ENCODE peak calls at places on chromosomes 6 and 20, in seven cellular contexts. N, T, O, J, Z, X and C are unnamed samples.

GRCh38 chr6:15491255-15491985 is 171.4 kb downstream of the DTNBP1 start:
- DNase-seq in N (peak), T (peak), O (peak), J (peak), Z (peak), X (peak), C (peak)

GRCh38 chr6:56693988-56694387 is 51.3 kb upstream of the DST start:
- DNase-seq in N (no peak), T (no peak), O (no peak), J (no peak), Z (no peak), X (peak), C (no peak)

GRCh38 chr6:159118941-159119340 is 50.3 kb upstream of the FNDC1 start:
- DNase-seq in N (no peak), T (no peak), O (no peak), J (no peak), Z (no peak), X (no peak), C (no peak)

GRCh38 chr6:4797590-4797989 is 21.4 kb downstream of the CDYL start:
- DNase-seq in N (no peak), T (no peak), O (no peak), J (no peak), Z (no peak), X (no peak), C (no peak)

GRCh38 chr6:104014560-104014959 is 845.2 kb downstream of the HACE1 start:
- DNase-seq in N (no peak), T (no peak), O (no peak), J (no peak), Z (no peak), X (no peak), C (no peak)

GRCh38 chr20:43536817-43537440 is 21.9 kb upstream of the SGK2 start:
- DNase-seq in N (no peak), T (no peak), O (peak), J (no peak), Z (no peak), X (peak), C (no peak)

GRCh38 chr6:2848851-2849250 is 7.2 kb upstream of the SERPINB1 start:
- DNase-seq in N (no peak), T (no peak), O (peak), J (peak), Z (no peak), X (no peak), C (no peak)

GRCh38 chr6:54935739-54936138 is 89.2 kb downstream of the FAM83B start:
- DNase-seq in N (peak), T (no peak), O (peak), J (no peak), Z (peak), X (peak), C (no peak)

GRCh38 chr20:29878777-29879442 is 1378.6 kb upstream of the DEFB115 start:
- DNase-seq in N (no peak), T (peak), O (no peak), J (no peak), Z (no peak), X (no peak), C (no peak)

GRCh38 chr6:169222126-169222525 is 31.5 kb downstream of the THBS2 start:
- DNase-seq in N (no peak), T (peak), O (no peak), J (no peak), Z (no peak), X (no peak), C (no peak)

GRCh38 chr6:35139924-35140524 is 1.1 kb downstream of the TCP11 start:
- DNase-seq in N (peak), T (peak), O (peak), J (peak), Z (peak), X (peak), C (peak)

GRCh38 chr6:6840831-6841263 is 252.3 kb downstream of the LY86 start:
- DNase-seq in N (no peak), T (no peak), O (no peak), J (no peak), Z (no peak), X (no peak), C (no peak)

GRCh38 chr20:23224806-23225205 is 125.8 kb upstream of the NXT1 start:
- DNase-seq in N (no peak), T (no peak), O (no peak), J (no peak), Z (no peak), X (no peak), C (no peak)
- TF ChIP-seq CTCF in N (no peak), T (no peak), O (no peak), J (no peak), Z (no peak), X (no peak), C (no peak)

DNA sequence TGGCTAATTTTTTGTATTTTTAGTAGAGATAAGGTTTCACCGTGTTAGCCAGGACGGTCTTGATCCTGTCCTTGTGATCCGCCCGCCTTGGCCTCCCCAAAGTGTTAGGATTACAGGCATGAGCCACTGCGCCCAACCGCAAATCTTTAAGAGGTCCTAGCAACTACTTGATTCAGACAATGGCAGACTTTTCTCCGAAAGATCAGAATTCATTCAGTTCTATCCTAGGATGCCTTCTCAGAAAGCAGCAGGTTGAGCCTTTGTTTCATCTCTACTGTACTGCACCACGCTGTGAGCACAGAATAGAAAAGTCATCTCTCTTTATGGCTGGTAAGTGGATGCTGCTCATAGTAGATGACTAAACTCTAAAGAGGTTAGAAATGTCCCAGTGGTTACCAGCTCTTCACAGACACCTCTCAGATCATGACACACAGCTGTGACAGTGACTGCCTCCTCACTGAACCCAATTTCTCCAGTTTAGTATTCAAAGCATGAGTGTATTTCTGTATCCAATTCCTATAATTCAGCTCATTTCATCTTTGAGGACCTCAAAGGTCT is 6.0 kb upstream of the HSF2 start:
- DNase-seq in N (no peak), T (no peak), O (no peak), J (no peak), Z (no peak), X (no peak), C (peak)
- TF ChIP-seq EZH2phosphoT487 in N (no peak), T (no peak), O (no peak), J (no peak), Z (no peak), X (no peak), C (no peak)

DNA sequence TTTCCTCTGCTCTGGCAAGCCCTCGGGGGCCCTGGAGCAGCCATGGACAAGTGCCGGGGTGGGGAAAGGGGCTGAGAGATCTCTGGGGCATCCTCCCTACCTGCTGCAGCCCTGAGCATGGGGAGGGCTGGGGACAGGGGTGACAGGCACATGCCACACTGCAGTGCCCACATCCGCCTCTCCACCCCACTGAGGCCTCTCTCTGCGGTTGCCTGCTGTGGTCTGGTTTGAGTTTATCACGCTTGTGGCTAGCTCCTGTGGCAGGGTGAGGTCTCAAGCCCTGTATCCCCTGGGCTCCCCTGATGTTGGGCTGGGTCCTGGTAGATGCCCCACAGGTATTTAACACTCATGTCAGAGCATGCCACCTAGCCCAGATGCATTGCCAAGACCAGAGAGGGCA is 52.9 kb upstream of the MLN start:
- DNase-seq in N (no peak), T (no peak), O (no peak), J (peak), Z (no peak), X (no peak), C (no peak)
- H3K4me2 ChIP-seq in N (no peak), T (no peak), O (no peak), J (peak), Z (no peak), X (no peak), C (no peak)

GRCh38 chr20:50320910-50321796 is 130.5 kb downstream of the CEBPB start:
- DNase-seq in N (peak), T (peak), O (peak), J (no peak), Z (peak), X (peak), C (peak)
- TF ChIP-seq CTCF in N (no peak), T (no peak), O (peak), J (no peak), Z (no peak), X (no peak), C (no peak)

DNA sequence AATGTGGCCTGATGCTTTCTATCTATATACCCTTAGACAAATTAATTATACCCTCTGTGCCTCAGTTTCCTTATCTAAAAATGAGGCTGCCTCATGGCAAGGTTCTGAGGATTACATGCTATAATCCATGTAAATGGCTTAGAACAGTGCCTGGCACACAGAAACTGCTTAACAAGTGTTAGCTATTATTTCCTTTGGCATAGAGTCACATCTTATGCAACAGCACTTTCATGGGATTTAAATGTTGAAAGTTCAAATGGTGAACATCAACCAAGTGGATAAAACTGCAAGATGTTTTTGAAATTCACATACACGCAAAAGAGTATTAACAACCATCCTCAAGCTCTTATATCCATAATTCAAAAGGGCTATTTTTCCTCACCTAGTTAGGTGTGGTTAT is 202.8 kb upstream of the JAG1 start:
- DNase-seq in N (no peak), T (no peak), O (no peak), J (no peak), Z (no peak), X (no peak), C (no peak)
- TF ChIP-seq EZH2phosphoT487 in N (no peak), T (no peak), O (no peak), J (no peak), Z (no peak), X (no peak), C (no peak)

GRCh38 chr20:22574545-22575086 is 9.8 kb downstream of the FOXA2 start:
- DNase-seq in N (no peak), T (no peak), O (no peak), J (no peak), Z (no peak), X (peak), C (no peak)
- H3K4me2 ChIP-seq in N (no peak), T (no peak), O (peak), J (no peak), Z (no peak), X (peak), C (no peak)

GRCh38 chr6:140441256-140441655 is 1066.8 kb upstream of the CITED2 start:
- DNase-seq in N (no peak), T (peak), O (peak), J (no peak), Z (peak), X (peak), C (peak)
- TF ChIP-seq CTCF in N (peak), T (peak), O (peak), J (peak), Z (peak), X (peak), C (peak)

GRCh38 chr20:34246126-34246626 is 5.0 kb downstream of the ASIP start:
- DNase-seq in N (no peak), T (no peak), O (no peak), J (no peak), Z (no peak), X (no peak), C (no peak)
- TF ChIP-seq EZH2phosphoT487 in N (no peak), T (no peak), O (no peak), J (no peak), Z (no peak), X (no peak), C (no peak)

GRCh38 chr20:53660947-53661381 is 67.3 kb upstream of the ZNF217 start:
- DNase-seq in N (no peak), T (no peak), O (peak), J (peak), Z (no peak), X (no peak), C (no peak)
- H3K4me2 ChIP-seq in N (no peak), T (peak), O (peak), J (peak), Z (peak), X (no peak), C (peak)